ENCODE peak calls at places on chromosomes 11 and 22, in ten cellular contexts. I, J, R, N, H, O, S, V, E and A are unnamed samples.

GRCh38 chr11:398826-399225 is 4.8 kb downstream of the PKP3 start:
- DNase-seq in I (no peak), J (peak), R (peak), N (no peak), H (no peak), O (no peak), S (peak), V (no peak), E (no peak), A (no peak)

GRCh38 chr22:27456696-27457503 is 344.7 kb downstream of the MN1 start:
- DNase-seq in I (peak), J (peak), R (peak), N (no peak), H (no peak), O (no peak), S (peak), V (no peak), E (no peak), A (no peak)

GRCh38 chr11:78290293-78291176 is 101.8 kb downstream of the USP35 start:
- DNase-seq in I (peak), J (peak), R (peak), N (no peak), H (no peak), O (no peak), S (peak), V (peak), E (no peak), A (peak)

GRCh38 chr11:14637868-14638409 is 5.7 kb upstream of the PDE3B start:
- DNase-seq in I (no peak), J (no peak), R (no peak), N (no peak), H (no peak), O (no peak), S (no peak), V (no peak), E (no peak), A (no peak)

GRCh38 chr11:86063536-86063935 is 5.3 kb downstream of the PICALM start:
- DNase-seq in I (no peak), J (peak), R (peak), N (no peak), H (no peak), O (no peak), S (no peak), V (no peak), E (no peak), A (no peak)

GRCh38 chr22:31952459-31952858 is 8.1 kb downstream of the YWHAH start:
- DNase-seq in I (peak), J (peak), R (peak), N (no peak), H (no peak), O (no peak), S (peak), V (no peak), E (no peak), A (no peak)

GRCh38 chr11:89176938-89177337 is 737 bp upstream of the TYR start:
- DNase-seq in I (no peak), J (no peak), R (no peak), N (no peak), H (no peak), O (no peak), S (no peak), V (no peak), E (no peak), A (no peak)

GRCh38 chr22:36014539-36015072 is 14.0 kb downstream of the RBFOX2 start:
- DNase-seq in I (no peak), J (no peak), R (no peak), N (no peak), H (no peak), O (no peak), S (no peak), V (no peak), E (no peak), A (no peak)

GRCh38 chr11:794766-795637 is 3.1 kb downstream of the SLC25A22 start:
- DNase-seq in I (no peak), J (no peak), R (no peak), N (no peak), H (no peak), O (no peak), S (no peak), V (no peak), E (no peak), A (no peak)

GRCh38 chr11:64055077-64055476 is 19.3 kb downstream of the FLRT1 start:
- DNase-seq in I (no peak), J (no peak), R (no peak), N (no peak), H (no peak), O (no peak), S (no peak), V (no peak), E (no peak), A (peak)

GRCh38 chr22:41256254-41256897 is 15.6 kb upstream of the CHADL start:
- DNase-seq in I (peak), J (peak), R (peak), N (no peak), H (no peak), O (no peak), S (peak), V (peak), E (no peak), A (no peak)

GRCh38 chr11:23021287-23021863 is 161.1 kb upstream of the CCDC179 start:
- DNase-seq in I (peak), J (peak), R (peak), N (no peak), H (no peak), O (no peak), S (peak), V (no peak), E (no peak), A (no peak)

GRCh38 chr11:92852946-92853345 is 116.5 kb upstream of the MTNR1B start:
- DNase-seq in I (no peak), J (no peak), R (no peak), N (peak), H (no peak), O (no peak), S (no peak), V (peak), E (no peak), A (no peak)

GRCh38 chr11:12216542-12217422 is 106.4 kb downstream of the MICAL2 start:
- DNase-seq in I (peak), J (no peak), R (no peak), N (no peak), H (no peak), O (no peak), S (peak), V (no peak), E (no peak), A (no peak)

GRCh38 chr11:100576044-100577021 is 110.8 kb upstream of the ARHGAP42 start:
- DNase-seq in I (peak), J (peak), R (peak), N (no peak), H (no peak), O (no peak), S (peak), V (no peak), E (no peak), A (no peak)

GRCh38 chr22:48438096-48438495 is 1389.6 kb downstream of the BRD1 start:
- DNase-seq in I (no peak), J (no peak), R (no peak), N (peak), H (no peak), O (no peak), S (no peak), V (no peak), E (no peak), A (no peak)

GRCh38 chr11:95067042-95067827 is 516 bp downstream of the SRSF8 start:
- DNase-seq in I (peak), J (peak), R (peak), N (peak), H (peak), O (peak), S (peak), V (peak), E (peak), A (peak)

GRCh38 chr11:54979375-54979774 is 272.7 kb downstream of the OR4A5 start:
- DNase-seq in I (no peak), J (no peak), R (no peak), N (no peak), H (no peak), O (no peak), S (no peak), V (no peak), E (no peak), A (no peak)

GRCh38 chr11:9397746-9398680 is 13.6 kb downstream of the IPO7 start:
- DNase-seq in I (no peak), J (no peak), R (no peak), N (no peak), H (no peak), O (no peak), S (no peak), V (no peak), E (no peak), A (no peak)

GRCh38 chr11:69024509-69024908 is 11.5 kb upstream of the MRGPRF start:
- DNase-seq in I (no peak), J (no peak), R (no peak), N (no peak), H (no peak), O (no peak), S (no peak), V (no peak), E (no peak), A (no peak)

GRCh38 chr22:50606126-50606525 is 5.5 kb downstream of the MAPK8IP2 start:
- DNase-seq in I (no peak), J (no peak), R (no peak), N (no peak), H (no peak), O (no peak), S (no peak), V (no peak), E (no peak), A (no peak)

GRCh38 chr11:45933131-45933821 is 10.8 kb downstream of the LARGE2 start:
- DNase-seq in I (peak), J (no peak), R (peak), N (no peak), H (no peak), O (no peak), S (peak), V (no peak), E (no peak), A (no peak)

GRCh38 chr22:40452730-40453487 is 82.5 kb downstream of the SGSM3 start:
- DNase-seq in I (peak), J (peak), R (no peak), N (no peak), H (no peak), O (no peak), S (peak), V (no peak), E (no peak), A (no peak)

GRCh38 chr11:102214623-102215022 is 102.7 kb upstream of the BIRC3 start:
- DNase-seq in I (no peak), J (no peak), R (no peak), N (no peak), H (no peak), O (no peak), S (no peak), V (no peak), E (no peak), A (no peak)

GRCh38 chr11:17546240-17546639 is 819 bp upstream of the OTOG start:
- DNase-seq in I (no peak), J (no peak), R (no peak), N (no peak), H (no peak), O (no peak), S (no peak), V (no peak), E (no peak), A (no peak)

GRCh38 chr22:40403651-40404050 is 33.3 kb downstream of the SGSM3 start:
- DNase-seq in I (no peak), J (no peak), R (no peak), N (peak), H (no peak), O (no peak), S (no peak), V (no peak), E (no peak), A (no peak)

GRCh38 chr22:43869799-43870198 is 7.5 kb upstream of the SULT4A1 start:
- DNase-seq in I (no peak), J (no peak), R (no peak), N (no peak), H (no peak), O (no peak), S (no peak), V (no peak), E (no peak), A (no peak)

GRCh38 chr22:16783930-16784354 is 41.3 kb downstream of the XKR3 start:
- DNase-seq in I (no peak), J (peak), R (peak), N (no peak), H (no peak), O (no peak), S (no peak), V (no peak), E (no peak), A (no peak)

GRCh38 chr11:6693342-6694228 is 10.4 kb upstream of the MRPL17 start:
- DNase-seq in I (peak), J (peak), R (peak), N (no peak), H (peak), O (peak), S (peak), V (no peak), E (no peak), A (peak)

GRCh38 chr11:95152878-95153856 is 63.5 kb downstream of the ENDOD1 start:
- DNase-seq in I (no peak), J (no peak), R (no peak), N (no peak), H (no peak), O (peak), S (no peak), V (no peak), E (no peak), A (no peak)

DNA sequence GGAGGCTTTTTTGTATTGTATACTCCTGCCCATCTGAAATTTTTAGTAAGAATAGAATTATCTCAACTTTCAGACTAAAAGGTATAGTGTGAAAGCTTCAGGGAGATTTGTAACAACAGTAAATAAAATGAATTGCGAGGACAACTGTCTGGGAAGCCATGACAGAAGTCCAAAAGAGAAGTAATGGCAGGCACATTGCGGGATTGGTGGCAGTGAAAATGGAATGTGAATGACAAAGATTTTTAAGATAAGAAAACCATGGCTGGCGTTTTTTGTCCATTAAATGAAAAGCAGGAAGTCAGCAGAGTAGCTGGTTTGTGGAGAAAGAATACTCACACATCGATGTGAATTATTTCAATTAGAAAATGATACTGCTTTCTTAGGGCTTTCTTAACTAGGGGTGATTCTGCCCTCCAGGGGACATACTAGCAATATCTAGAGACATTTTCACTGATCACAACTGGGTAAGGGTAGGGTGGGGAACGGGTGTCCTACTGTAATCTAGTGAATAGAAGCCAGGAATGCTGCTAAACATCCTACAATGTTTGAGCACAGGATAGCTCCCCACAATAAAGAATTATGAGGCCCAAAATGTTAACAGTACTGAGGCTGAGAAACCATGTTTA is 1.6 kb downstream of the NPAT start:
- DNase-seq in I (no peak), J (peak), R (peak), N (no peak), H (no peak), O (no peak), S (peak), V (no peak), E (no peak), A (no peak)
- H3K4me3 ChIP-seq in I (peak), J (peak), R (peak), N (peak), H (peak), O (peak), S (peak), V (peak), E (peak), A (no peak)

GRCh38 chr11:117481885-117482284 is 154.2 kb downstream of the CEP164 start:
- DNase-seq in I (no peak), J (no peak), R (no peak), N (no peak), H (no peak), O (no peak), S (no peak), V (no peak), E (no peak), A (no peak)

GRCh38 chr11:117479372-117479771 is 151.7 kb downstream of the CEP164 start:
- DNase-seq in I (no peak), J (no peak), R (no peak), N (no peak), H (no peak), O (no peak), S (no peak), V (no peak), E (no peak), A (no peak)

GRCh38 chr11:117482881-117483280 is 155.2 kb downstream of the CEP164 start:
- DNase-seq in I (no peak), J (no peak), R (no peak), N (no peak), H (no peak), O (no peak), S (no peak), V (no peak), E (no peak), A (no peak)

GRCh38 chr11:117480221-117480620 is 152.6 kb downstream of the CEP164 start:
- DNase-seq in I (no peak), J (no peak), R (no peak), N (no peak), H (no peak), O (no peak), S (no peak), V (no peak), E (no peak), A (no peak)

DNA sequence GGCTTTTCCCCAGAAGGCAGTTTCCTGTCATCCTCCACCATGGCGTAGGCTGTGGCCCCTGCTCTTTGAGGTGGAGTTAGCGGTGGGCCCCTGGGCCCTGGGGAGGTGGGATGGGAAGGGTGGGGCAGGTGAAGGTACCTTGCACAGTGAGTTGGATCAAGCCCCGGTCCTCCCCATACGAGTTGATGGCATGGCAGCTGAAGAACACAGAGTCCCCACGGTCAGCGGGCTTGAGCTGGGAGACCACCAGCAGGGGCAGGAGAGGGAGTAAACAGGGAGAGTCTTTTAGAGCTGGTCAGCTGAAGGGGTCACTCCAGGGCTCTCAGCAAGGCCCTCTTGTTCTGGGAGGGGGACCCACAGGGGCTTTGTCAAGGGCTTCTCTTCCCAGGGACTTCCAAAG is 153.4 kb downstream of the CEP164 start:
- DNase-seq in I (no peak), J (no peak), R (no peak), N (no peak), H (no peak), O (no peak), S (no peak), V (no peak), E (no peak), A (no peak)
- TF ChIP-seq CTCF in I (no peak), J (no peak), R (no peak), N (no peak), H (no peak), O (no peak), S (no peak), V (no peak), E (no peak), A (no peak)

DNA sequence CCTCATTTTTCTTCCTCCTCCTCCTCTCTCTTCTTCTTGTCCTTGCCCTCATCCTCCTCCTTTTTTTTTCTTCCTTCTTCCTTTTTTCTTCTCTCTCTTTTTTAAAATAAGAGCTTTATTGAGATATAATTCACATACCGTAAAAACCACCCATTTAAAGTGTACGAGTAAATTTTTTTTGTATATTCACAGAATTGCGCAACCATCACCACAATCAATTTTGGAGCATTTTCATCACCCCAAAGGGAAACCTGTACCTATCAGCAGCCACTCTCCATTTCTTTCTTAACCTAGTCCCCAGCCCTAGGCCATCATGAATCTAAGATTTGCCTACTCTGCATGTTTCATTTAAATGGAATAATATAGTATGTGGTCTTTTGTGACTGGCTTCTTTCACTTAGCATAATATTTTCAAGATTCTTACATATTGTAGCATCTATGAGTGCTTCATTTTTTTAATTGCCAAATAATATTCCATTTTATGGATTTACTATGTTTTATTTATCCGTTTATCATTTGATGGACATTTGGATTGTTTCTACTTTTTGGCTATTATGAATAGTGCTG is 35.0 kb downstream of the CAT start:
- DNase-seq in I (no peak), J (no peak), R (no peak), N (no peak), H (no peak), O (no peak), S (no peak), V (no peak), E (no peak), A (no peak)
- H3K4me3 ChIP-seq in I (no peak), J (no peak), R (no peak), N (no peak), H (no peak), O (no peak), S (no peak), V (no peak), E (no peak), A (no peak)

GRCh38 chr11:62732830-62733229 is 4.5 kb downstream of the TTC9C start:
- DNase-seq in I (peak), J (peak), R (peak), N (no peak), H (no peak), O (no peak), S (peak), V (no peak), E (no peak), A (no peak)
- TF ChIP-seq CTCF in I (peak), J (no peak), R (peak), N (no peak), H (no peak), O (peak), S (peak), V (no peak), E (no peak), A (no peak)